ENCODE peak calls at places on chromosomes 1 and 21, in eight cellular contexts. J, Z, B, F, N, U, D and H are unnamed samples.

GRCh38 chr1:151516031-151516511 is 4.9 kb downstream of the CGN start:
- DNase-seq in B (no peak), Z (no peak), J (no peak), F (no peak), D (no peak), U (no peak), N (no peak), H (no peak)

GRCh38 chr1:58908539-58909161 is 124.8 kb upstream of the JUN start:
- DNase-seq in B (no peak), F (no peak), N (no peak), D (no peak), J (no peak), Z (peak), U (no peak), H (no peak)

GRCh38 chr21:15034126-15034848 is 30.5 kb downstream of the NRIP1 start:
- DNase-seq in Z (no peak), B (no peak), D (no peak), J (no peak), N (no peak), U (no peak), F (no peak), H (no peak)

GRCh38 chr21:33007747-33008146 is 18.0 kb upstream of the OLIG2 start:
- DNase-seq in U (no peak), D (no peak), J (no peak), B (no peak), N (no peak), Z (no peak), F (no peak), H (no peak)

GRCh38 chr1:153394391-153394790 is 3.5 kb upstream of the S100A8 start:
- DNase-seq in U (no peak), Z (no peak), J (no peak), F (no peak), D (no peak), B (no peak), N (no peak), H (peak)

GRCh38 chr1:155976062-155976912 is 2.1 kb downstream of the ARHGEF2 start:
- DNase-seq in Z (no peak), U (peak), J (peak), B (peak), N (no peak), F (peak), D (no peak), H (no peak)

GRCh38 chr1:220767312-220768126 is 19.2 kb upstream of the MTARC1 start:
- DNase-seq in U (no peak), J (no peak), F (no peak), Z (no peak), N (no peak), D (no peak), B (no peak), H (no peak)

GRCh38 chr21:37208056-37208705 is 59.0 kb downstream of the VPS26C start:
- DNase-seq in J (no peak), F (peak), Z (no peak), B (no peak), D (no peak), U (no peak), N (peak), H (peak)

GRCh38 chr21:42140196-42140934 is 69.2 kb downstream of the UMODL1 start:
- DNase-seq in U (no peak), N (no peak), Z (no peak), D (no peak), F (no peak), B (no peak), J (no peak), H (no peak)

GRCh38 chr1:198211696-198212095 is 54.9 kb downstream of the NEK7 start:
- DNase-seq in F (no peak), U (no peak), J (no peak), D (no peak), B (no peak), Z (no peak), N (no peak), H (no peak)

GRCh38 chr1:81208441-81208840 is 592.3 kb upstream of the ADGRL2 start:
- DNase-seq in F (no peak), B (no peak), N (no peak), J (no peak), Z (no peak), D (no peak), U (no peak), H (no peak)

GRCh38 chr1:19437911-19438310 is 47.4 kb downstream of the CAPZB start:
- DNase-seq in U (peak), Z (no peak), F (no peak), J (no peak), N (no peak), D (no peak), B (no peak), H (no peak)

GRCh38 chr1:228392111-228392936 is 14.3 kb downstream of the TRIM11 start:
- DNase-seq in U (no peak), Z (no peak), D (no peak), B (no peak), N (no peak), F (no peak), J (no peak), H (no peak)

GRCh38 chr21:17441370-17441769 is 71.5 kb upstream of the CXADR start:
- DNase-seq in D (no peak), B (no peak), U (no peak), Z (no peak), J (no peak), N (no peak), F (no peak), H (no peak)

GRCh38 chr1:55446351-55446750 is 231.2 kb upstream of the USP24 start:
- DNase-seq in U (no peak), F (no peak), D (no peak), N (no peak), J (no peak), Z (no peak), B (no peak), H (no peak)

GRCh38 chr1:182215797-182216196 is 154.3 kb upstream of the ZNF648 start:
- DNase-seq in U (no peak), D (no peak), J (no peak), N (no peak), B (no peak), F (no peak), Z (no peak), H (no peak)

GRCh38 chr1:8027748-8028631 is 1.9 kb upstream of the ERRFI1 start:
- DNase-seq in J (no peak), F (no peak), U (no peak), D (no peak), Z (no peak), B (no peak), N (no peak), H (no peak)

GRCh38 chr1:48679868-48680267 is 96.8 kb downstream of the BEND5 start:
- DNase-seq in B (no peak), D (no peak), Z (no peak), U (no peak), J (no peak), N (no peak), F (no peak), H (no peak)

GRCh38 chr1:171850951-171851350 is 9.7 kb downstream of the DNM3 start:
- DNase-seq in F (no peak), N (no peak), B (no peak), D (no peak), J (no peak), U (no peak), Z (no peak), H (no peak)

GRCh38 chr1:188557052-188557451 is 1728.3 kb downstream of the PLA2G4A start:
- DNase-seq in U (no peak), N (no peak), J (no peak), B (no peak), D (no peak), F (no peak), Z (no peak), H (no peak)

GRCh38 chr1:9870572-9870971 is 39.5 kb downstream of the CTNNBIP1 start:
- DNase-seq in F (no peak), B (no peak), U (no peak), J (no peak), D (no peak), Z (no peak), N (no peak), H (no peak)